ENCODE peak calls at places on chromosomes 13 and 19, in ten cellular contexts. D, P, L, S, G, F, V, Y, M and X are unnamed samples.

GRCh38 chr19:54147676-54148075 is 10.1 kb downstream of the CNOT3 start:
- DNase-seq in D (peak; percentile 49), P (no peak), L (peak; percentile 67), S (no peak), G (no peak), F (no peak), V (no peak), Y (no peak), M (no peak), X (no peak)

GRCh38 chr13:77055158-77055557 is 28.2 kb upstream of the FBXL3 start:
- DNase-seq in D (no peak), P (no peak), L (no peak), S (no peak), G (no peak), F (no peak), V (no peak), Y (no peak), M (no peak), X (no peak)

GRCh38 chr19:16417660-16418596 is 53.8 kb downstream of the EPS15L1 start:
- DNase-seq in D (peak; percentile 51), P (peak; percentile 53), L (peak; percentile 75), S (peak; percentile 81), G (peak; percentile 88), F (no peak), V (peak; percentile 80), Y (peak; percentile 55), M (no peak), X (peak; percentile 61)

GRCh38 chr13:111315347-111315995 is 5.0 kb upstream of the TEX29 start:
- DNase-seq in D (no peak), P (no peak), L (no peak), S (no peak), G (no peak), F (no peak), V (no peak), Y (no peak), M (no peak), X (no peak)

GRCh38 chr13:97225533-97225932 is 3.4 kb downstream of the MBNL2 start:
- DNase-seq in D (no peak), P (peak; percentile 24), L (no peak), S (no peak), G (no peak), F (no peak), V (no peak), Y (no peak), M (no peak), X (no peak)

GRCh38 chr19:31361728-31362127 is 12.5 kb upstream of the TSHZ3 start:
- DNase-seq in D (no peak), P (no peak), L (no peak), S (no peak), G (no peak), F (no peak), V (no peak), Y (no peak), M (no peak), X (no peak)

GRCh38 chr19:44603201-44603945 is 10.0 kb upstream of the IGSF23 start:
- DNase-seq in D (peak; percentile 93), P (no peak), L (no peak), S (peak; percentile 21), G (no peak), F (peak; percentile 93), V (no peak), Y (no peak), M (no peak), X (no peak)

GRCh38 chr13:42883771-42884170 is 102.4 kb downstream of the FAM216B start:
- DNase-seq in D (peak; percentile 46), P (no peak), L (no peak), S (no peak), G (no peak), F (no peak), V (peak; percentile 49), Y (peak; percentile 1), M (no peak), X (no peak)

GRCh38 chr13:33740134-33740538 is 77.8 kb upstream of the RFC3 start:
- DNase-seq in D (peak; percentile 93), P (no peak), L (no peak), S (no peak), G (no peak), F (no peak), V (no peak), Y (no peak), M (no peak), X (no peak)

DNA sequence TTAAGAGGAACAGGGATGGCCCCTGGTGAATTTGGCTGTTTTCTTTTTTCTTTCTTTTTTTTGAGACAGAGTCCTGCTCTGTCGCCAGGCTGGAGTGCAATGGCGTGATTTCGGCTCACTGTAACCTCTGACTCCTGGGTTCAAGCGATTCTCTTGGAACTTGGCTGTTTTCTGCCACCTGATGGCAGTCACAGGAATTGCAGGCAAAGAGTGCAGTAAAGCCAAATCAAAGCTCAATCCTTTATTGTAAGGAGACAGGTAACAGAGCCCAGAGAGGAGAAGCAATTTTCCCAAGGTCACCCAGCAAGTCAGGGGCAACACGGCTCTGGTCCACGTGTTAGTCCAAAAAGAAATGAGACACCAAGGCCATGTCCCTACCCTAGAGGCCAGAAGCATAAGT is 6.2 kb downstream of the TINCR start:
- DNase-seq in D (no peak), P (no peak), L (no peak), S (no peak), G (no peak), F (no peak), V (no peak), Y (no peak), M (no peak), X (no peak)
- TF ChIP-seq CTCF in D (peak; percentile 46), P (peak; percentile 56), L (no peak), S (no peak), G (peak; percentile 75), F (peak; percentile 47), V (peak; percentile 43), Y (peak; percentile 24), M (no peak), X (peak; percentile 68)

DNA sequence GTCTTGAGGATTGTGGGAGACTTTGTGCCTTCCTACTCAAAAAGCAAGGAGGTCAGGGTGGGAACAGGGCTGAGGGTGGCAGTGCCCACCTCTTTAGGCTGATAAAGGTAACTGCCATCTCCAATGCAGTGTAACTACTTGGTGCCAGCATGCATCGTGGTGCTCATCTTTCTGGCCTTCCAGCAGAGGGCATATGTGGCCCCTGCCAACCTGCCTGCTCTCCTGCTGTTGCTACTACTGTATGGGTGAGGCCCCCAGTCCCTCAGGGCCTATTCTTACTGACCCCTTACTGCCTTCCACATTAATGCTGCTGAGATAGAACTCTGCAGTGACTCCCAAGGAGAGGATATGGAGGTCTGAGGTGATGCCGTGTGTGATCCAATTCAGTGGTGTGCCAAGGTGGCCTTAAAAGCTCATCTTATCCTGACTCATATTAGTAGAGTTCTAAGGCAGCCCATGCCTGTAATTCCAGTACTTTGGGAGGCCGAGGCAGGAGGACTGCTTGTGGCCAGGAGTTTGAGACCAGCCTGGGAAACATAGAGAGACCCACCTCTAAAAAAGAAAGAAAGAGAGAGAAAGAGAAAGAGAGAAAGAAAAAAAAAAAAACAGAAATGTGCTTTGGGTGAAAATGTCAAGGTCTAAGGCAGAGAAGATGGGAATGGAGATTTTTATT is 9.6 kb upstream of the ARHGAP45 start:
- DNase-seq in D (peak; percentile 69), P (peak; percentile 52), L (no peak), S (no peak), G (peak; percentile 83), F (no peak), V (peak; percentile 77), Y (peak; percentile 42), M (no peak), X (no peak)
- TF ChIP-seq CTCF in D (no peak), P (peak; percentile 60), L (no peak), S (peak; percentile 33), G (no peak), F (no peak), V (no peak), Y (no peak), M (no peak), X (no peak)

DNA sequence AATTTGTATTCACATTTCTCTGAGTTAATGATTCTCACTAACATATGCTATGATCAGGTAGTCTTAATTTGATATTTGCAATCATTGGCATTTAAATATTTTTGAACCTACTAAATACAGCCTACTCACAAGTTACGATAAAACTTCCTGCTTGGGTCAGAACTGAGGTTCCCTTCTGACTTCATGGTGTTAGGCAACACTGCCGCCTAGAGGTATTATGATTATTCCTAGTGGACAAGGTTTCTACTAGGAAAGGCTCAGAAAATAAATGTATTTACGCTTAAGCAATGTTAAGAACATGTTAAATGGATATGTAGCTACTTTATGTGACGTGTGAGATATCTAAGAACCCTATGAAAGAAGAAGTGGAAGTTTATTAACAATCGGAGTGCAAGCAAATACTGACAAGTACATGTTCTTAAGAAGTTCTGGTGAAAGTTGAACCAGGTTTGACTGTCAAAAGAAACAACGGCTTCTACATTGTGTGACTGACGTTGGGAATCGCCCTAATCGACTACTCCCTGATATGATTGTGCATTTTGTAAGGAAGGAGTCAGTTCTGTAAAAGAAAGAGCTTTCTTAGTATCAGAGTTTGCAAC is 1395.8 kb downstream of the SLITRK5 start:
- DNase-seq in D (peak; percentile 31), P (peak; percentile 21), L (no peak), S (peak; percentile 2), G (peak; percentile 84), F (no peak), V (peak; percentile 75), Y (no peak), M (no peak), X (peak; percentile 14)
- TF ChIP-seq CTCF in D (peak; percentile 30), P (peak; percentile 36), L (peak; percentile 60), S (peak; percentile 79), G (peak; percentile 87), F (peak; percentile 50), V (peak; percentile 56), Y (no peak), M (peak; percentile 15), X (peak; percentile 79)

GRCh38 chr13:90709329-90709728 is 638.2 kb upstream of the MIR17HG start:
- DNase-seq in D (no peak), P (no peak), L (no peak), S (no peak), G (no peak), F (no peak), V (no peak), Y (no peak), M (no peak), X (no peak)

GRCh38 chr13:90708159-90708558 is 639.3 kb upstream of the MIR17HG start:
- DNase-seq in D (no peak), P (no peak), L (no peak), S (no peak), G (no peak), F (no peak), V (no peak), Y (no peak), M (no peak), X (no peak)

GRCh38 chr13:90702050-90702449 is 645.4 kb upstream of the MIR17HG start:
- DNase-seq in D (no peak), P (no peak), L (no peak), S (no peak), G (no peak), F (no peak), V (no peak), Y (no peak), M (no peak), X (no peak)

GRCh38 chr13:90710355-90710754 is 637.1 kb upstream of the MIR17HG start:
- DNase-seq in D (no peak), P (no peak), L (no peak), S (no peak), G (no peak), F (no peak), V (no peak), Y (no peak), M (no peak), X (no peak)

DNA sequence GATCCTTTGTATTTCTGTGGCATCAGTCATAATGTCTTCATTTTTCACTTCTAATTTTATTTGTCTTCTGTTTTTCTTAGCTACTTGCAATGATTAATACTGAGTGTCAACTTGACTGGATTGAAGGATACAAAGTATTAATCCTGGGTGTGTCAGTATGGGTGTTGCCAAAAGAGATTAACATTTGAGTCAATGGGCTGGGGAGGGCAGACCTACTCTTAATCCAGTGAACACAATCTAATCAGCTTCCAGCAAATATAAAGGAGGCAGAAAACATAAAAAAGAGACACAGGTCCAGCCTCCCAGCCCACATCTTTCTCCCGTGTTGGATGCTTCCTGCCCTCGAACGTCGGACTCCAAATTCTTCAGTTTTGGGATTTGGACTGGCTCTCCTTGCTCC is 640.9 kb upstream of the MIR17HG start:
- DNase-seq in D (no peak), P (no peak), L (no peak), S (no peak), G (no peak), F (no peak), V (no peak), Y (no peak), M (no peak), X (no peak)
- TF ChIP-seq CTCF in D (no peak), P (no peak), L (no peak), S (no peak), G (no peak), F (no peak), V (no peak), Y (no peak), M (no peak), X (no peak)